ENCODE peak calls at places on chromosomes 6 and 20, in eight cellular contexts. One of them, this sample, is unnamed. For H3K36me3, the result is how much of the 10 kb centered on the place peaks cover.

GRCh38 chr6:168968228-168968627 is 285.4 kb downstream of the THBS2 start:
- DNase-seq in astrocyte: peak
- DNase-seq in mucosa of descending colon: peak
- DNase-seq in K562: peak
- DNase-seq in colonic mucosa: peak
- DNase-seq in BJ: peak
- DNase-seq in psoas muscle: peak
- DNase-seq in heart right ventricle: no peak
- DNase-seq in this sample: no peak

GRCh38 chr6:27757307-27757706 is 154.9 kb downstream of the OR2B2 start:
- DNase-seq in astrocyte: no peak
- DNase-seq in colonic mucosa: peak
- DNase-seq in mucosa of descending colon: peak
- DNase-seq in heart right ventricle: peak
- DNase-seq in psoas muscle: no peak
- DNase-seq in BJ: no peak
- DNase-seq in K562: peak
- DNase-seq in this sample: peak

GRCh38 chr6:83603560-83603959 is 91.2 kb downstream of the PRSS35 start:
- DNase-seq in heart right ventricle: no peak
- DNase-seq in mucosa of descending colon: no peak
- DNase-seq in psoas muscle: no peak
- DNase-seq in BJ: no peak
- DNase-seq in astrocyte: no peak
- DNase-seq in colonic mucosa: no peak
- DNase-seq in K562: no peak
- DNase-seq in this sample: no peak

GRCh38 chr6:108592371-108593337 is 31.9 kb downstream of the FOXO3 start:
- DNase-seq in heart right ventricle: no peak
- DNase-seq in BJ: peak
- DNase-seq in psoas muscle: peak
- DNase-seq in K562: peak
- DNase-seq in mucosa of descending colon: peak
- DNase-seq in colonic mucosa: peak
- DNase-seq in astrocyte: peak
- DNase-seq in this sample: no peak

GRCh38 chr6:43644940-43645612 is at the start of gene RSPH9:
- DNase-seq in K562: no peak
- DNase-seq in BJ: no peak
- DNase-seq in psoas muscle: peak
- DNase-seq in heart right ventricle: peak
- DNase-seq in astrocyte: peak
- DNase-seq in colonic mucosa: peak
- DNase-seq in mucosa of descending colon: peak
- DNase-seq in this sample: no peak

GRCh38 chr20:48679603-48680002 is 148.2 kb downstream of the PREX1 start:
- DNase-seq in astrocyte: no peak
- DNase-seq in colonic mucosa: peak
- DNase-seq in heart right ventricle: no peak
- DNase-seq in mucosa of descending colon: peak
- DNase-seq in BJ: no peak
- DNase-seq in psoas muscle: no peak
- DNase-seq in K562: peak
- DNase-seq in this sample: peak

GRCh38 chr6:164693934-164694333 is 615.5 kb downstream of the C6orf118 start:
- DNase-seq in K562: no peak
- DNase-seq in mucosa of descending colon: no peak
- DNase-seq in astrocyte: peak
- DNase-seq in BJ: no peak
- DNase-seq in psoas muscle: no peak
- DNase-seq in colonic mucosa: no peak
- DNase-seq in heart right ventricle: no peak
- DNase-seq in this sample: no peak

GRCh38 chr6:16398587-16398986 is 160.2 kb downstream of the GMPR start:
- DNase-seq in colonic mucosa: no peak
- DNase-seq in K562: no peak
- DNase-seq in astrocyte: peak
- DNase-seq in mucosa of descending colon: no peak
- DNase-seq in BJ: peak
- DNase-seq in psoas muscle: no peak
- DNase-seq in heart right ventricle: no peak
- DNase-seq in this sample: no peak

GRCh38 chr20:25676164-25676809 is 20.4 kb downstream of the ZNF337 start:
- DNase-seq in BJ: peak
- DNase-seq in K562: peak
- DNase-seq in psoas muscle: no peak
- DNase-seq in mucosa of descending colon: no peak
- DNase-seq in colonic mucosa: no peak
- DNase-seq in heart right ventricle: no peak
- DNase-seq in astrocyte: peak
- DNase-seq in this sample: peak

GRCh38 chr6:78781001-78781400 is 86.3 kb upstream of the IRAK1BP1 start:
- DNase-seq in psoas muscle: no peak
- DNase-seq in colonic mucosa: no peak
- DNase-seq in heart right ventricle: no peak
- DNase-seq in K562: no peak
- DNase-seq in BJ: no peak
- DNase-seq in astrocyte: no peak
- DNase-seq in mucosa of descending colon: no peak
- DNase-seq in this sample: no peak

GRCh38 chr20:41205313-41205712 is 68.0 kb downstream of the PLCG1 start:
- DNase-seq in BJ: no peak
- DNase-seq in colonic mucosa: no peak
- DNase-seq in heart right ventricle: no peak
- DNase-seq in K562: no peak
- DNase-seq in mucosa of descending colon: no peak
- DNase-seq in astrocyte: peak
- DNase-seq in psoas muscle: no peak
- DNase-seq in this sample: no peak

GRCh38 chr20:41202426-41202825 is 65.1 kb downstream of the PLCG1 start:
- DNase-seq in psoas muscle: no peak
- DNase-seq in BJ: no peak
- DNase-seq in mucosa of descending colon: no peak
- DNase-seq in astrocyte: no peak
- DNase-seq in K562: no peak
- DNase-seq in colonic mucosa: no peak
- DNase-seq in heart right ventricle: no peak
- DNase-seq in this sample: no peak

GRCh38 chr20:41203660-41204059 is 66.3 kb downstream of the PLCG1 start:
- DNase-seq in astrocyte: no peak
- DNase-seq in psoas muscle: no peak
- DNase-seq in BJ: no peak
- DNase-seq in heart right ventricle: no peak
- DNase-seq in K562: no peak
- DNase-seq in mucosa of descending colon: no peak
- DNase-seq in colonic mucosa: no peak
- DNase-seq in this sample: no peak

GRCh38 chr20:41201760-41202159 is 64.4 kb downstream of the PLCG1 start:
- DNase-seq in psoas muscle: no peak
- DNase-seq in K562: no peak
- DNase-seq in astrocyte: no peak
- DNase-seq in heart right ventricle: no peak
- DNase-seq in colonic mucosa: no peak
- DNase-seq in mucosa of descending colon: no peak
- DNase-seq in BJ: no peak
- DNase-seq in this sample: no peak

DNA sequence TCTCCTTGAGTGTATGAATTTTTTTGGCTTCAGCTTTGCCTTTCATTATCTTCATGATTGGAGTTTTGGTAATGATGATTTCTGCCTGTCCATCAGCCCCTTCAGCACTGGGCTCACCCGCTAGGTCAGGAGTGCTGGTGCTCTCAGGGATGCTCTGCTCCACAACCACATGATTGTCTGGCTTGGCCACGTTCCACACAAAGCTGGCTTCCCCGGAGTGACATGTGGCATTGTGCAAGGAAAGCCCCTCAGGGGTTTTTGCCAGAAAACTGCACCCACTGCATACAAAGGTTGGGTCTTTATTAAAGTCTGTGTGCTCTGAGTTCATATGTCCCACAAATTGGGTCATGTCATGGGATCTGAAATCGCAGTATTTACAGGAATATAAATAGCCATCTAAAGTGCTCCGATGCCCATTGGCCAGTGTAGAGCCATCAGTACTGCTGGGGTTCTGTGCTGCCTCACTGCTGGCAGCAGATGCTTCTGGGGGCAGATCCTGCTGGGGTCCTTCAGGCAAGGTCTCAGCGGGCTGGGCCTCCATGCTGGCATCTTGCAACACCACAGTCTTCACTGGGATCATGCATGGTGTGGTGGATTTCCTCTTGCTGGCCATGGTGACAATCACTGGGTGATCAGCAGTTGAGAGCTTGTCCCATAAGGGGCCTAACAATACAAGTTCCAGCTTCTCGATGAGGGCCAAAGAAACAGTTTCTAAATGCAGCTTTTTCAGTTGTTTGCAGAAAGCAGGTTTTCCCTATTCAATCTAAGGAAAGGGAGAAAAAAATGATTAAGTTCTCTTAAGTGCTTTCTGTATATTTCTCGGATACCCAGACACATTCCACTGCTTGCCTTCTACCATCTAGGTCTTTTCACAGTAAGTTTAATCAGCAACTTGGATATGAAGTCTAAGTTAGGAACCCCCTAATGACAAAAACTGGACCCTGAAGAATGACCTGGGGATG is 67.2 kb downstream of the PLCG1 start:
- DNase-seq in psoas muscle: no peak
- DNase-seq in colonic mucosa: no peak
- DNase-seq in K562: no peak
- DNase-seq in heart right ventricle: no peak
- DNase-seq in astrocyte: no peak
- DNase-seq in mucosa of descending colon: no peak
- DNase-seq in BJ: no peak
- DNase-seq in this sample: no peak
- H3K36me3 ChIP-seq in psoas muscle: under half
- H3K36me3 ChIP-seq in colonic mucosa: under half
- H3K36me3 ChIP-seq in K562: under half
- H3K36me3 ChIP-seq in heart right ventricle: under half
- H3K36me3 ChIP-seq in astrocyte: under half
- H3K36me3 ChIP-seq in mucosa of descending colon: under half
- H3K36me3 ChIP-seq in BJ: under half
- H3K36me3 ChIP-seq in this sample: under half

DNA sequence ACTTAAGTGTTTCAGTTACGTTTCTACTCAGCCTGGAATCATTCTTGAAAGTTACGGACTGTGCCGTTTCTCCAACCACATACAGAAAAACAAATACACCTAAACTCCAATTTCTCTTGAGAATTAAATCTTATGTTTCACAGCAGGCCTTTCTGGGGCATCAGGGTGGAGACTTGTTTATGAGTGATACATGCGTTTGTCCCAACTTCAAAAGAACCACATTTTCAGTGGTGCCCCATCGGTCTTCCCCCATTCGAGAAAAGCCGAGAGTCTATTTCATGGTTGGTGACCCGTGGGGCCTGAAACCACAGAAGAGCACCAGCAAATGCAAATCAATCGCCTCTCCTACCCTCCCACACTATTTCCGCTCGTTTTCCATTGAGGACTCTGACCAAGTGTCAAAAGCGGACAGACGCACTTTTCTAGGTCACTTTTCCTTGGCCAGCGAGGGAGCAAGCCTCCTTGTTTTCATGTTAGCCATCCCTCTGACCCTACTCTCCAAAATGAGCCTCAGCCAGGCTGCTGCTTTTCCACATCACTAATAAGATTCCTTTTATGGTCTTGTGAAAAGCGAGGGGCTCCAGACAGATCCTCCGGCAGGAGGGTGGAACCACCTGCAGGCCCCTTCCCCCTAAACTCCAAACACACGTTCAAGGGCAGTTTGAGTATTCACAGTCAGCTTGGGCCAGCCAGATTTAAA is 3.1 kb downstream of the JAG1 start:
- DNase-seq in psoas muscle: no peak
- DNase-seq in heart right ventricle: no peak
- DNase-seq in mucosa of descending colon: no peak
- DNase-seq in astrocyte: no peak
- DNase-seq in K562: no peak
- DNase-seq in BJ: no peak
- DNase-seq in colonic mucosa: no peak
- DNase-seq in this sample: no peak
- H3K4me3 ChIP-seq in psoas muscle: peak
- H3K4me3 ChIP-seq in heart right ventricle: peak
- H3K4me3 ChIP-seq in mucosa of descending colon: no peak
- H3K4me3 ChIP-seq in astrocyte: peak
- H3K4me3 ChIP-seq in K562: no peak
- H3K4me3 ChIP-seq in BJ: peak
- H3K4me3 ChIP-seq in colonic mucosa: peak
- H3K4me3 ChIP-seq in this sample: peak

DNA sequence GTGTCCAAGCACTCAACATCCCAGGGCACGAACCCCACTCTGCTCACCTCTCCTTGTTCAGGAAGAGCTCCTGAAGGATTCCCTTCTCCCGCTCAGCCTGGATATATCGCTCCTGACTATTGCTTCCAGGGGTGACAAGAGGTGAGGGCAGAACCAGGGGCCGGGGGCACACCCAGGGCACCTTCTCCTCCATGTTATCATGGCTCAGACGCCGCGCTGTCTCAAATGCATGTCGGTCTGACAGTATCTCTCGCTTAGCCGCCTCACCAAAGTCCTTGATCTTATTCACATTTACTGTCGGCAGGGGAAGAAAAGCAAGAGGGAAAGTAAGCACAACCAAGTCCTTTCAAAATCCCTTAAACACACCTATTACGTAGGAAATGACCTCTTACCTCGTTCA is 13.1 kb downstream of the PPP1R10 start:
- DNase-seq in colonic mucosa: no peak
- DNase-seq in astrocyte: no peak
- DNase-seq in psoas muscle: no peak
- DNase-seq in K562: no peak
- DNase-seq in mucosa of descending colon: no peak
- DNase-seq in heart right ventricle: no peak
- DNase-seq in BJ: no peak
- DNase-seq in this sample: no peak
- H3K36me3 ChIP-seq in colonic mucosa: half or more
- H3K36me3 ChIP-seq in astrocyte: half or more
- H3K36me3 ChIP-seq in psoas muscle: under half
- H3K36me3 ChIP-seq in K562: half or more
- H3K36me3 ChIP-seq in mucosa of descending colon: under half
- H3K36me3 ChIP-seq in heart right ventricle: half or more
- H3K36me3 ChIP-seq in BJ: half or more
- H3K36me3 ChIP-seq in this sample: under half

GRCh38 chr20:56926501-56926900 is 297.4 kb downstream of the TFAP2C start:
- DNase-seq in colonic mucosa: no peak
- DNase-seq in BJ: no peak
- DNase-seq in psoas muscle: no peak
- DNase-seq in mucosa of descending colon: no peak
- DNase-seq in heart right ventricle: no peak
- DNase-seq in K562: no peak
- DNase-seq in astrocyte: no peak
- DNase-seq in this sample: no peak

GRCh38 chr20:56924976-56925695 is 296.0 kb downstream of the TFAP2C start:
- DNase-seq in K562: no peak
- DNase-seq in colonic mucosa: no peak
- DNase-seq in psoas muscle: no peak
- DNase-seq in mucosa of descending colon: peak
- DNase-seq in BJ: no peak
- DNase-seq in heart right ventricle: no peak
- DNase-seq in astrocyte: no peak
- DNase-seq in this sample: no peak

GRCh38 chr20:56928007-56928406 is 298.9 kb downstream of the TFAP2C start:
- DNase-seq in colonic mucosa: no peak
- DNase-seq in psoas muscle: no peak
- DNase-seq in mucosa of descending colon: no peak
- DNase-seq in BJ: no peak
- DNase-seq in astrocyte: no peak
- DNase-seq in heart right ventricle: no peak
- DNase-seq in K562: no peak
- DNase-seq in this sample: no peak

GRCh38 chr20:56924316-56924975 is 295.3 kb downstream of the TFAP2C start:
- DNase-seq in BJ: no peak
- DNase-seq in mucosa of descending colon: no peak
- DNase-seq in astrocyte: no peak
- DNase-seq in psoas muscle: no peak
- DNase-seq in K562: no peak
- DNase-seq in heart right ventricle: no peak
- DNase-seq in colonic mucosa: no peak
- DNase-seq in this sample: no peak

GRCh38 chr20:56925696-56926101 is 296.6 kb downstream of the TFAP2C start:
- DNase-seq in psoas muscle: no peak
- DNase-seq in colonic mucosa: no peak
- DNase-seq in BJ: no peak
- DNase-seq in mucosa of descending colon: no peak
- DNase-seq in K562: no peak
- DNase-seq in astrocyte: no peak
- DNase-seq in heart right ventricle: no peak
- DNase-seq in this sample: no peak
- H3K4me3 ChIP-seq in psoas muscle: peak
- H3K4me3 ChIP-seq in colonic mucosa: no peak
- H3K4me3 ChIP-seq in BJ: no peak
- H3K4me3 ChIP-seq in mucosa of descending colon: no peak
- H3K4me3 ChIP-seq in K562: no peak
- H3K4me3 ChIP-seq in astrocyte: peak
- H3K4me3 ChIP-seq in heart right ventricle: no peak
- H3K4me3 ChIP-seq in this sample: no peak

This sample was measured in Caco-2.